ENCODE peak calls at places on chromosomes 12 and 14, in five cellular contexts. One of them, this sample, is unnamed. For H3K4me1, the result is how much of the 10 kb centered on the place peaks cover.

GRCh38 chr14:103031956-103032355 is 25.4 kb downstream of the CDC42BPB start:
- DNase-seq in sigmoid colon: no peak
- DNase-seq in uterus: no peak
- DNase-seq in A549: peak
- DNase-seq in esophagus squamous epithelium: no peak
- DNase-seq in this sample: no peak

GRCh38 chr14:20607617-20608016 is 16.4 kb upstream of the RNASE12 start:
- DNase-seq in uterus: no peak
- DNase-seq in A549: no peak
- DNase-seq in esophagus squamous epithelium: no peak
- DNase-seq in sigmoid colon: no peak
- DNase-seq in this sample: no peak

GRCh38 chr14:73047808-73048207 is 10.5 kb upstream of the RBM25 start:
- DNase-seq in esophagus squamous epithelium: no peak
- DNase-seq in sigmoid colon: no peak
- DNase-seq in uterus: no peak
- DNase-seq in A549: no peak
- DNase-seq in this sample: no peak

GRCh38 chr12:62581288-62582064 is 114.8 kb downstream of the MON2 start:
- DNase-seq in A549: peak
- DNase-seq in esophagus squamous epithelium: no peak
- DNase-seq in sigmoid colon: no peak
- DNase-seq in uterus: no peak
- DNase-seq in this sample: peak

GRCh38 chr14:51873221-51873893 is 12.9 kb downstream of the GNG2 start:
- DNase-seq in uterus: no peak
- DNase-seq in A549: peak
- DNase-seq in esophagus squamous epithelium: no peak
- DNase-seq in sigmoid colon: no peak
- DNase-seq in this sample: no peak

GRCh38 chr14:89304972-89305703 is 111.9 kb downstream of the FOXN3 start:
- DNase-seq in uterus: peak
- DNase-seq in A549: no peak
- DNase-seq in esophagus squamous epithelium: no peak
- DNase-seq in sigmoid colon: peak
- DNase-seq in this sample: no peak

GRCh38 chr12:77251799-77252198 is 186.4 kb upstream of the E2F7 start:
- DNase-seq in A549: no peak
- DNase-seq in esophagus squamous epithelium: no peak
- DNase-seq in sigmoid colon: no peak
- DNase-seq in uterus: no peak
- DNase-seq in this sample: no peak

GRCh38 chr14:70317969-70318634 is 41.4 kb downstream of the COX16 start:
- DNase-seq in sigmoid colon: no peak
- DNase-seq in uterus: no peak
- DNase-seq in A549: peak
- DNase-seq in esophagus squamous epithelium: no peak
- DNase-seq in this sample: peak

GRCh38 chr14:54591461-54592245 is 24.7 kb downstream of the SAMD4A start:
- DNase-seq in A549: no peak
- DNase-seq in uterus: no peak
- DNase-seq in sigmoid colon: no peak
- DNase-seq in esophagus squamous epithelium: no peak
- DNase-seq in this sample: no peak

GRCh38 chr12:170361-171225 is 43.4 kb downstream of the SLC6A12 start:
- DNase-seq in sigmoid colon: no peak
- DNase-seq in esophagus squamous epithelium: no peak
- DNase-seq in A549: no peak
- DNase-seq in uterus: no peak
- DNase-seq in this sample: no peak

GRCh38 chr12:109771746-109772621 is 58.4 kb downstream of the FAM222A start:
- DNase-seq in esophagus squamous epithelium: no peak
- DNase-seq in A549: no peak
- DNase-seq in sigmoid colon: peak
- DNase-seq in uterus: no peak
- DNase-seq in this sample: no peak

GRCh38 chr12:115451785-115452736 is 768.1 kb upstream of the TBX3 start:
- DNase-seq in esophagus squamous epithelium: no peak
- DNase-seq in uterus: no peak
- DNase-seq in A549: no peak
- DNase-seq in sigmoid colon: no peak
- DNase-seq in this sample: peak

GRCh38 chr14:102749393-102749792 is 27.9 kb upstream of the TRAF3 start:
- DNase-seq in uterus: no peak
- DNase-seq in sigmoid colon: no peak
- DNase-seq in esophagus squamous epithelium: no peak
- DNase-seq in A549: no peak
- DNase-seq in this sample: no peak

GRCh38 chr14:100577321-100577985 is 9.8 kb downstream of the BEGAIN start:
- DNase-seq in A549: no peak
- DNase-seq in sigmoid colon: peak
- DNase-seq in uterus: no peak
- DNase-seq in esophagus squamous epithelium: no peak
- DNase-seq in this sample: no peak

GRCh38 chr12:28998662-28999120 is 150.4 kb upstream of the FAR2 start:
- DNase-seq in uterus: no peak
- DNase-seq in sigmoid colon: no peak
- DNase-seq in esophagus squamous epithelium: no peak
- DNase-seq in A549: peak
- DNase-seq in this sample: no peak

GRCh38 chr12:3442397-3442796 is 48.6 kb upstream of the PRMT8 start:
- DNase-seq in A549: no peak
- DNase-seq in uterus: no peak
- DNase-seq in sigmoid colon: no peak
- DNase-seq in esophagus squamous epithelium: no peak
- DNase-seq in this sample: no peak

GRCh38 chr12:52884526-52885293 is 20.2 kb downstream of the KRT8 start:
- DNase-seq in sigmoid colon: peak
- DNase-seq in A549: peak
- DNase-seq in uterus: peak
- DNase-seq in esophagus squamous epithelium: no peak
- DNase-seq in this sample: peak

GRCh38 chr12:8698132-8698829 is 490 bp downstream of the RIMKLB start:
- DNase-seq in A549: peak
- DNase-seq in esophagus squamous epithelium: no peak
- DNase-seq in sigmoid colon: peak
- DNase-seq in uterus: peak
- DNase-seq in this sample: peak

GRCh38 chr12:22518067-22518719 is 26.1 kb downstream of the C2CD5 start:
- DNase-seq in uterus: no peak
- DNase-seq in A549: peak
- DNase-seq in sigmoid colon: no peak
- DNase-seq in esophagus squamous epithelium: no peak
- DNase-seq in this sample: peak

GRCh38 chr12:5581616-5582367 is 149.9 kb downstream of the NTF3 start:
- DNase-seq in esophagus squamous epithelium: no peak
- DNase-seq in uterus: no peak
- DNase-seq in sigmoid colon: no peak
- DNase-seq in A549: no peak
- DNase-seq in this sample: no peak

GRCh38 chr12:97301576-97301975 is 161.0 kb upstream of the RMST start:
- DNase-seq in uterus: no peak
- DNase-seq in sigmoid colon: no peak
- DNase-seq in A549: no peak
- DNase-seq in esophagus squamous epithelium: no peak
- DNase-seq in this sample: no peak

GRCh38 chr14:106489112-106489881 is 962.9 kb downstream of the TMEM121 start:
- DNase-seq in sigmoid colon: no peak
- DNase-seq in uterus: no peak
- DNase-seq in esophagus squamous epithelium: no peak
- DNase-seq in A549: no peak
- DNase-seq in this sample: no peak

GRCh38 chr12:129331356-129332085 is 478.2 kb downstream of the GLT1D1 start:
- DNase-seq in esophagus squamous epithelium: no peak
- DNase-seq in A549: no peak
- DNase-seq in sigmoid colon: no peak
- DNase-seq in uterus: no peak
- DNase-seq in this sample: no peak

GRCh38 chr12:76346798-76347420 is 1.3 kb downstream of the BBS10 start:
- DNase-seq in A549: peak
- DNase-seq in sigmoid colon: no peak
- DNase-seq in uterus: no peak
- DNase-seq in esophagus squamous epithelium: no peak
- DNase-seq in this sample: no peak

GRCh38 chr12:122870867-122871664 is 24.9 kb downstream of the VPS37B start:
- DNase-seq in esophagus squamous epithelium: no peak
- DNase-seq in uterus: peak
- DNase-seq in sigmoid colon: peak
- DNase-seq in A549: no peak
- DNase-seq in this sample: peak

GRCh38 chr14:49991491-49991890 is 98.6 kb downstream of the ARF6 start:
- DNase-seq in A549: no peak
- DNase-seq in esophagus squamous epithelium: no peak
- DNase-seq in sigmoid colon: no peak
- DNase-seq in uterus: no peak
- DNase-seq in this sample: no peak

GRCh38 chr12:91182664-91183455 is at the start of gene DCN:
- DNase-seq in sigmoid colon: no peak
- DNase-seq in A549: no peak
- DNase-seq in uterus: no peak
- DNase-seq in esophagus squamous epithelium: no peak
- DNase-seq in this sample: no peak

GRCh38 chr12:6821271-6821673 is 349 bp upstream of the GPR162 start:
- DNase-seq in A549: peak
- DNase-seq in uterus: peak
- DNase-seq in esophagus squamous epithelium: no peak
- DNase-seq in sigmoid colon: peak
- DNase-seq in this sample: peak

GRCh38 chr12:53956251-53956887 is 1.7 kb downstream of the HOXC12 start:
- DNase-seq in esophagus squamous epithelium: no peak
- DNase-seq in uterus: peak
- DNase-seq in sigmoid colon: no peak
- DNase-seq in A549: no peak
- DNase-seq in this sample: no peak

GRCh38 chr14:95222151-95222631 is 64.9 kb upstream of the DICER1 start:
- DNase-seq in A549: no peak
- DNase-seq in uterus: peak
- DNase-seq in esophagus squamous epithelium: no peak
- DNase-seq in sigmoid colon: peak
- DNase-seq in this sample: no peak

GRCh38 chr14:51356381-51356780 is 116.3 kb downstream of the TMX1 start:
- DNase-seq in sigmoid colon: no peak
- DNase-seq in A549: no peak
- DNase-seq in uterus: no peak
- DNase-seq in esophagus squamous epithelium: no peak
- DNase-seq in this sample: no peak

GRCh38 chr12:42236017-42236416 is 2.0 kb downstream of the YAF2 start:
- DNase-seq in uterus: no peak
- DNase-seq in esophagus squamous epithelium: no peak
- DNase-seq in A549: no peak
- DNase-seq in sigmoid colon: no peak
- DNase-seq in this sample: no peak

GRCh38 chr12:42234970-42235369 is 3.1 kb downstream of the YAF2 start:
- DNase-seq in esophagus squamous epithelium: no peak
- DNase-seq in A549: no peak
- DNase-seq in sigmoid colon: no peak
- DNase-seq in uterus: peak
- DNase-seq in this sample: no peak

GRCh38 chr12:42237853-42238239 is 202 bp downstream of the YAF2 start:
- DNase-seq in uterus: no peak
- DNase-seq in sigmoid colon: no peak
- DNase-seq in A549: no peak
- DNase-seq in esophagus squamous epithelium: no peak
- DNase-seq in this sample: no peak

GRCh38 chr12:42237052-42237852 is 796 bp downstream of the YAF2 start:
- DNase-seq in A549: peak
- DNase-seq in uterus: peak
- DNase-seq in esophagus squamous epithelium: peak
- DNase-seq in sigmoid colon: peak
- DNase-seq in this sample: peak

DNA sequence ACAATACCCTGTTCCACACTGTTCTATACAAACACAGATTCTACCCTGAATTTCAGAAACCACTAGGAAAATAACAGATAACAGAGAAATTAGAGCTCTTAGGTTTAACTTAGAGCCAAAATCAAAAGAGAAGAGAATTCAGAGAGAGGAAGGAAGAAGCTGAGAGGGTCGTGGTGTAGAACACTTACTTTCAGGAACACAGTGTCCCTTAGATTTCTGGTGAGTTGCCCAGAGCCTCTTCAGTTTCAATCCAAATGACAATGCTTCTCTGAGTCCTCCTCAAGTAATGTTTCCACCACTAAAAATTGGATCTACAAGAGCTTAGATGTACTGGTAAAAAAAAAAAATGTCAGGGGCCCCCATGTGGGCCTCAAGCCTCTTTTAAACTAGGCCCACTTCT is 2.6 kb downstream of the YAF2 start:
- DNase-seq in uterus: peak
- DNase-seq in A549: no peak
- DNase-seq in sigmoid colon: no peak
- DNase-seq in esophagus squamous epithelium: no peak
- DNase-seq in this sample: peak
- H3K4me1 ChIP-seq in uterus: under half
- H3K4me1 ChIP-seq in A549: under half
- H3K4me1 ChIP-seq in sigmoid colon: under half
- H3K4me1 ChIP-seq in esophagus squamous epithelium: under half
- H3K4me1 ChIP-seq in this sample: half or more

GRCh38 chr14:104638190-104638589 is 33.6 kb upstream of the TMEM179 start:
- DNase-seq in uterus: no peak
- DNase-seq in sigmoid colon: no peak
- DNase-seq in A549: no peak
- DNase-seq in esophagus squamous epithelium: no peak
- DNase-seq in this sample: no peak
- TF ChIP-seq POLR2A in uterus: no peak
- TF ChIP-seq POLR2A in sigmoid colon: no peak
- TF ChIP-seq POLR2A in A549: no peak
- TF ChIP-seq POLR2A in esophagus squamous epithelium: no peak
- TF ChIP-seq POLR2A in this sample: no peak

GRCh38 chr14:68681256-68681655 is 111.6 kb downstream of the ZFP36L1 start:
- DNase-seq in esophagus squamous epithelium: no peak
- DNase-seq in uterus: no peak
- DNase-seq in A549: no peak
- DNase-seq in sigmoid colon: peak
- DNase-seq in this sample: peak

GRCh38 chr14:68679746-68680467 is 113.0 kb downstream of the ZFP36L1 start:
- DNase-seq in esophagus squamous epithelium: no peak
- DNase-seq in A549: no peak
- DNase-seq in uterus: no peak
- DNase-seq in sigmoid colon: no peak
- DNase-seq in this sample: no peak

GRCh38 chr14:68679301-68679700 is 113.6 kb downstream of the ZFP36L1 start:
- DNase-seq in uterus: no peak
- DNase-seq in sigmoid colon: no peak
- DNase-seq in esophagus squamous epithelium: no peak
- DNase-seq in A549: no peak
- DNase-seq in this sample: no peak

GRCh38 chr14:68682166-68683103 is 110.4 kb downstream of the ZFP36L1 start:
- DNase-seq in esophagus squamous epithelium: no peak
- DNase-seq in uterus: peak
- DNase-seq in A549: peak
- DNase-seq in sigmoid colon: peak
- DNase-seq in this sample: no peak

GRCh38 chr14:68680541-68681051 is 112.3 kb downstream of the ZFP36L1 start:
- DNase-seq in A549: no peak
- DNase-seq in uterus: no peak
- DNase-seq in esophagus squamous epithelium: no peak
- DNase-seq in sigmoid colon: peak
- DNase-seq in this sample: no peak
- H3K4me1 ChIP-seq in A549: under half
- H3K4me1 ChIP-seq in uterus: under half
- H3K4me1 ChIP-seq in esophagus squamous epithelium: half or more
- H3K4me1 ChIP-seq in sigmoid colon: half or more
- H3K4me1 ChIP-seq in this sample: under half

GRCh38 chr12:107144990-107145389 is 51.6 kb upstream of the CRY1 start:
- DNase-seq in sigmoid colon: no peak
- DNase-seq in A549: no peak
- DNase-seq in esophagus squamous epithelium: no peak
- DNase-seq in uterus: no peak
- DNase-seq in this sample: no peak
- TF ChIP-seq POLR2A in sigmoid colon: no peak
- TF ChIP-seq POLR2A in A549: no peak
- TF ChIP-seq POLR2A in esophagus squamous epithelium: no peak
- TF ChIP-seq POLR2A in uterus: no peak
- TF ChIP-seq POLR2A in this sample: no peak

This sample was measured in thyroid gland.